ENCODE peak calls at places on chromosomes 4 and X, in eight cellular contexts. One of them, this sample, is unnamed.

GRCh38 chrX:9055354-9055753 is 21.4 kb upstream of the FAM9B start:
- DNase-seq in GM23248: no peak
- DNase-seq in neuronal stem cell: no peak
- DNase-seq in ascending aorta: no peak
- DNase-seq in CD8-positive, alpha-beta T cell: no peak
- DNase-seq in SK-N-SH: no peak
- DNase-seq in fibroblast of lung: no peak
- DNase-seq in tibial artery: no peak
- DNase-seq in this sample: no peak

GRCh38 chrX:126820700-126821420 is 1.3 kb downstream of the PRR32 start:
- DNase-seq in GM23248: no peak
- DNase-seq in neuronal stem cell: no peak
- DNase-seq in ascending aorta: no peak
- DNase-seq in CD8-positive, alpha-beta T cell: no peak
- DNase-seq in SK-N-SH: no peak
- DNase-seq in fibroblast of lung: no peak
- DNase-seq in tibial artery: no peak
- DNase-seq in this sample: no peak

GRCh38 chr4:150152764-150153163 is 74.5 kb downstream of the DCLK2 start:
- DNase-seq in GM23248: peak; percentile 73
- DNase-seq in neuronal stem cell: no peak
- DNase-seq in ascending aorta: no peak
- DNase-seq in CD8-positive, alpha-beta T cell: no peak
- DNase-seq in SK-N-SH: no peak
- DNase-seq in fibroblast of lung: peak; percentile 38
- DNase-seq in tibial artery: no peak
- DNase-seq in this sample: no peak

GRCh38 chrX:150540965-150541364 is 27.5 kb upstream of the MTM1 start:
- DNase-seq in GM23248: no peak
- DNase-seq in neuronal stem cell: no peak
- DNase-seq in ascending aorta: no peak
- DNase-seq in CD8-positive, alpha-beta T cell: no peak
- DNase-seq in SK-N-SH: no peak
- DNase-seq in fibroblast of lung: no peak
- DNase-seq in tibial artery: no peak
- DNase-seq in this sample: no peak

GRCh38 chr4:132071815-132072214 is 1077.3 kb upstream of the PCDH10 start:
- DNase-seq in GM23248: no peak
- DNase-seq in neuronal stem cell: no peak
- DNase-seq in ascending aorta: no peak
- DNase-seq in CD8-positive, alpha-beta T cell: no peak
- DNase-seq in SK-N-SH: no peak
- DNase-seq in fibroblast of lung: peak; percentile 20
- DNase-seq in tibial artery: no peak
- DNase-seq in this sample: no peak

GRCh38 chr4:98720871-98721480 is 62.6 kb upstream of the TSPAN5 start:
- DNase-seq in GM23248: peak; percentile 61
- DNase-seq in neuronal stem cell: no peak
- DNase-seq in ascending aorta: no peak
- DNase-seq in CD8-positive, alpha-beta T cell: no peak
- DNase-seq in SK-N-SH: no peak
- DNase-seq in fibroblast of lung: peak; percentile 1
- DNase-seq in tibial artery: no peak
- DNase-seq in this sample: no peak

GRCh38 chr4:97912151-97912550 is 231.1 kb downstream of the STPG2 start:
- DNase-seq in GM23248: no peak
- DNase-seq in neuronal stem cell: no peak
- DNase-seq in ascending aorta: no peak
- DNase-seq in CD8-positive, alpha-beta T cell: no peak
- DNase-seq in SK-N-SH: no peak
- DNase-seq in fibroblast of lung: no peak
- DNase-seq in tibial artery: no peak
- DNase-seq in this sample: no peak

GRCh38 chr4:7384003-7384928 is 50.5 kb downstream of the PSAPL1 start:
- DNase-seq in GM23248: no peak
- DNase-seq in neuronal stem cell: no peak
- DNase-seq in ascending aorta: peak; percentile 46
- DNase-seq in CD8-positive, alpha-beta T cell: no peak
- DNase-seq in SK-N-SH: peak; percentile 12
- DNase-seq in fibroblast of lung: no peak
- DNase-seq in tibial artery: peak; percentile 54
- DNase-seq in this sample: peak; percentile 5

GRCh38 chr4:74649193-74649592 is 145.1 kb downstream of the BTC start:
- DNase-seq in GM23248: no peak
- DNase-seq in neuronal stem cell: no peak
- DNase-seq in ascending aorta: no peak
- DNase-seq in CD8-positive, alpha-beta T cell: no peak
- DNase-seq in SK-N-SH: no peak
- DNase-seq in fibroblast of lung: no peak
- DNase-seq in tibial artery: no peak
- DNase-seq in this sample: no peak

GRCh38 chr4:142354794-142355416 is 491.2 kb downstream of the INPP4B start:
- DNase-seq in GM23248: no peak
- DNase-seq in neuronal stem cell: no peak
- DNase-seq in ascending aorta: no peak
- DNase-seq in CD8-positive, alpha-beta T cell: no peak
- DNase-seq in SK-N-SH: no peak
- DNase-seq in fibroblast of lung: no peak
- DNase-seq in tibial artery: no peak
- DNase-seq in this sample: no peak

GRCh38 chr4:112523764-112524505 is 8.0 kb upstream of the NEUROG2 start:
- DNase-seq in GM23248: peak; percentile 60
- DNase-seq in neuronal stem cell: peak; percentile 72
- DNase-seq in ascending aorta: peak; percentile 66
- DNase-seq in CD8-positive, alpha-beta T cell: peak; percentile 72
- DNase-seq in SK-N-SH: peak; percentile 36
- DNase-seq in fibroblast of lung: no peak
- DNase-seq in tibial artery: no peak
- DNase-seq in this sample: peak; percentile 89

GRCh38 chrX:120452131-120452530 is 17.0 kb downstream of the LAMP2 start:
- DNase-seq in GM23248: peak; percentile 59
- DNase-seq in neuronal stem cell: peak; percentile 0
- DNase-seq in ascending aorta: no peak
- DNase-seq in CD8-positive, alpha-beta T cell: no peak
- DNase-seq in SK-N-SH: peak; percentile 50
- DNase-seq in fibroblast of lung: peak; percentile 41
- DNase-seq in tibial artery: no peak
- DNase-seq in this sample: peak; percentile 13

GRCh38 chr4:93182722-93183121 is 645.8 kb upstream of the ATOH1 start:
- DNase-seq in GM23248: no peak
- DNase-seq in neuronal stem cell: no peak
- DNase-seq in ascending aorta: no peak
- DNase-seq in CD8-positive, alpha-beta T cell: no peak
- DNase-seq in SK-N-SH: no peak
- DNase-seq in fibroblast of lung: no peak
- DNase-seq in tibial artery: no peak
- DNase-seq in this sample: no peak

GRCh38 chr4:169773889-169774288 is 16.1 kb upstream of the HPF1 start:
- DNase-seq in GM23248: no peak
- DNase-seq in neuronal stem cell: no peak
- DNase-seq in ascending aorta: no peak
- DNase-seq in CD8-positive, alpha-beta T cell: no peak
- DNase-seq in SK-N-SH: no peak
- DNase-seq in fibroblast of lung: no peak
- DNase-seq in tibial artery: no peak
- DNase-seq in this sample: no peak

GRCh38 chr4:74117024-74117534 is 18.1 kb upstream of the CXCL2 start:
- DNase-seq in GM23248: peak; percentile 98
- DNase-seq in neuronal stem cell: no peak
- DNase-seq in ascending aorta: peak; percentile 86
- DNase-seq in CD8-positive, alpha-beta T cell: no peak
- DNase-seq in SK-N-SH: no peak
- DNase-seq in fibroblast of lung: peak; percentile 95
- DNase-seq in tibial artery: peak; percentile 81
- DNase-seq in this sample: no peak

GRCh38 chr4:172809319-172809718 is 359.3 kb upstream of the GALNT7 start:
- DNase-seq in GM23248: no peak
- DNase-seq in neuronal stem cell: peak; percentile 18
- DNase-seq in ascending aorta: no peak
- DNase-seq in CD8-positive, alpha-beta T cell: no peak
- DNase-seq in SK-N-SH: no peak
- DNase-seq in fibroblast of lung: no peak
- DNase-seq in tibial artery: no peak
- DNase-seq in this sample: no peak

GRCh38 chr4:65083076-65083475 is 587.2 kb downstream of the EPHA5 start:
- DNase-seq in GM23248: no peak
- DNase-seq in neuronal stem cell: no peak
- DNase-seq in ascending aorta: no peak
- DNase-seq in CD8-positive, alpha-beta T cell: no peak
- DNase-seq in SK-N-SH: no peak
- DNase-seq in fibroblast of lung: no peak
- DNase-seq in tibial artery: no peak
- DNase-seq in this sample: no peak

DNA sequence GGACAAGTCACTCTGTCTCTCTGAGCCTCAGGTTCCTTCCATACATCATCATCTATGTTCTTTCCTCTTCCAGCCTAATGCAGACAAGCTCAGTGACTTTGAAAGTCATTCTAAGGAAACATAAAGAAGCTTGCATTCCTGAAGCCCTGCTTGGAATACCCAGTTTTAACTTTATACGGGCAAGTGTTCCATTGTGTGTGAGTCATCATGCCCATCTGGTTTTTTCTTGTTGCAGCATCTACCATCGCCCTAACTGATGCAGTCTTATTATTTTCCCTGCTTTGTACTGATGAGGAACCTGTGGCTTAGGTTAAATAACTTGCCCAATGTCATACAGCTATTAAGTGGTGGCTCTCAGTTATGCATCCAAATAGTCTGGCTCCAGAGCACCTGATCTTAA is 177.9 kb upstream of the RAI2 start:
- DNase-seq in GM23248: no peak
- DNase-seq in neuronal stem cell: no peak
- DNase-seq in ascending aorta: no peak
- DNase-seq in CD8-positive, alpha-beta T cell: no peak
- DNase-seq in SK-N-SH: no peak
- DNase-seq in fibroblast of lung: no peak
- DNase-seq in tibial artery: no peak
- DNase-seq in this sample: no peak
- H3K27ac ChIP-seq in GM23248: no peak overlapping the region
- H3K27ac ChIP-seq in neuronal stem cell: no peak overlapping the region
- H3K27ac ChIP-seq in ascending aorta: no peak overlapping the region
- H3K27ac ChIP-seq in CD8-positive, alpha-beta T cell: no peak overlapping the region
- H3K27ac ChIP-seq in SK-N-SH: no peak overlapping the region
- H3K27ac ChIP-seq in fibroblast of lung: no peak overlapping the region
- H3K27ac ChIP-seq in tibial artery: no peak overlapping the region
- H3K27ac ChIP-seq in this sample: no peak overlapping the region

GRCh38 chr4:40190880-40191815 is 5.7 kb upstream of the RHOH start:
- DNase-seq in GM23248: no peak
- DNase-seq in neuronal stem cell: no peak
- DNase-seq in ascending aorta: no peak
- DNase-seq in CD8-positive, alpha-beta T cell: peak; percentile 56
- DNase-seq in SK-N-SH: no peak
- DNase-seq in fibroblast of lung: no peak
- DNase-seq in tibial artery: no peak
- DNase-seq in this sample: no peak
- H3K4me3 ChIP-seq in GM23248: no peak overlapping the region
- H3K4me3 ChIP-seq in neuronal stem cell: no peak overlapping the region
- H3K4me3 ChIP-seq in ascending aorta: no peak overlapping the region
- H3K4me3 ChIP-seq in CD8-positive, alpha-beta T cell: peak overlapping the region; percentile 31
- H3K4me3 ChIP-seq in SK-N-SH: no peak overlapping the region
- H3K4me3 ChIP-seq in fibroblast of lung: no peak overlapping the region
- H3K4me3 ChIP-seq in tibial artery: no peak overlapping the region
- H3K4me3 ChIP-seq in this sample: no peak overlapping the region

DNA sequence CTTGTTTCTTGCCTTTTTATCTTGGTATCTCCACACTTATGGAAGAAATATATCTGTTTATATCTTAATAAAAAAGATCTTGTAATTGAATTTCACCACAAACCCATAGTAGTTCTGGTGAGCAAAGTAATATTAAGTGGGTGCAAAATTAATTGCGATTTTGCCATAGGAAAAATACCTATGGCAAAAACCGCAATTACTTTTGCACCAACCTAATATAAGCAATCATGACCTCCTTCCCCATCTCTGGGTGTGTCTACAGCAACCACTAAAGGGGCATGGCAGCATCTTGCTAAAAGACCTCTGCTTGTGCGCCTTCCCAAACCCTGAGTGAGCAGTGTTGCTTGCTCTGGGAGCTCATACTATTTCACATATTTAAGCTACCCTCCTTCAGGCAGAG is 124.2 kb upstream of the GUCY1A1 start:
- DNase-seq in GM23248: no peak
- DNase-seq in neuronal stem cell: no peak
- DNase-seq in ascending aorta: no peak
- DNase-seq in CD8-positive, alpha-beta T cell: no peak
- DNase-seq in SK-N-SH: no peak
- DNase-seq in fibroblast of lung: no peak
- DNase-seq in tibial artery: no peak
- DNase-seq in this sample: no peak
- H3K27ac ChIP-seq in GM23248: no peak overlapping the region
- H3K27ac ChIP-seq in neuronal stem cell: no peak overlapping the region
- H3K27ac ChIP-seq in ascending aorta: no peak overlapping the region
- H3K27ac ChIP-seq in CD8-positive, alpha-beta T cell: no peak overlapping the region
- H3K27ac ChIP-seq in SK-N-SH: no peak overlapping the region
- H3K27ac ChIP-seq in fibroblast of lung: no peak overlapping the region
- H3K27ac ChIP-seq in tibial artery: no peak overlapping the region
- H3K27ac ChIP-seq in this sample: no peak overlapping the region

GRCh38 chrX:145818522-145819075 is 970 bp downstream of the SLITRK2 start:
- DNase-seq in GM23248: no peak
- DNase-seq in neuronal stem cell: no peak
- DNase-seq in ascending aorta: no peak
- DNase-seq in CD8-positive, alpha-beta T cell: no peak
- DNase-seq in SK-N-SH: no peak
- DNase-seq in fibroblast of lung: peak; percentile 23
- DNase-seq in tibial artery: no peak
- DNase-seq in this sample: no peak

GRCh38 chrX:145817666-145818521 is at the start of gene SLITRK2:
- DNase-seq in GM23248: peak; percentile 4
- DNase-seq in neuronal stem cell: no peak
- DNase-seq in ascending aorta: no peak
- DNase-seq in CD8-positive, alpha-beta T cell: no peak
- DNase-seq in SK-N-SH: no peak
- DNase-seq in fibroblast of lung: peak; percentile 69
- DNase-seq in tibial artery: no peak
- DNase-seq in this sample: no peak

GRCh38 chrX:145816607-145817298 is 876 bp upstream of the SLITRK2 start:
- DNase-seq in GM23248: no peak
- DNase-seq in neuronal stem cell: no peak
- DNase-seq in ascending aorta: no peak
- DNase-seq in CD8-positive, alpha-beta T cell: no peak
- DNase-seq in SK-N-SH: no peak
- DNase-seq in fibroblast of lung: no peak
- DNase-seq in tibial artery: no peak
- DNase-seq in this sample: no peak

GRCh38 chrX:145820825-145821224 is 3.2 kb downstream of the SLITRK2 start:
- DNase-seq in GM23248: no peak
- DNase-seq in neuronal stem cell: no peak
- DNase-seq in ascending aorta: no peak
- DNase-seq in CD8-positive, alpha-beta T cell: no peak
- DNase-seq in SK-N-SH: no peak
- DNase-seq in fibroblast of lung: no peak
- DNase-seq in tibial artery: no peak
- DNase-seq in this sample: no peak

DNA sequence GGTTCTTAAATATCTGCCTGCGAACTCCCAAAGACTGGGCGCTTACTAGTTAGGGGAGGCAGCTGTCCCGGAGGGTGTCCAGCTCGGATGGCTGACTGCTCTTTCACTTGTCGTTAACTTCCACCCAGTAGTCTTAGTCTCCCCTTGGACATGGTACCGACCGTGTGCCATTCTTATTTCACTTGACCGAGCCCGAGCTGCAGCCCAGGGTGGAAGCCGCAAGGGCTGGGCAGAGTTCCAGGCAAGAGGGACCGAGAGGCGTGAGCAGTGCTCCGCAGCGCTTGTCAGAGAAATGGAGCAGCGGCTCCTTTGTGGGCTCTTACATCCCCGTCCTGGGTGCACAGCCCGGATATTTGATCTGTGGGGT is 347 bp upstream of the SLITRK2 start:
- DNase-seq in GM23248: no peak
- DNase-seq in neuronal stem cell: no peak
- DNase-seq in ascending aorta: no peak
- DNase-seq in CD8-positive, alpha-beta T cell: no peak
- DNase-seq in SK-N-SH: no peak
- DNase-seq in fibroblast of lung: peak; percentile 72
- DNase-seq in tibial artery: no peak
- DNase-seq in this sample: no peak
- H3K4me3 ChIP-seq in GM23248: no peak overlapping the region
- H3K4me3 ChIP-seq in neuronal stem cell: peak overlapping the region; percentile 72
- H3K4me3 ChIP-seq in ascending aorta: peak overlapping the region; percentile 54
- H3K4me3 ChIP-seq in CD8-positive, alpha-beta T cell: no peak overlapping the region
- H3K4me3 ChIP-seq in SK-N-SH: no peak overlapping the region
- H3K4me3 ChIP-seq in fibroblast of lung: no peak overlapping the region
- H3K4me3 ChIP-seq in tibial artery: no peak overlapping the region
- H3K4me3 ChIP-seq in this sample: no peak overlapping the region

This sample was measured in WERI-Rb-1.